ENCODE peak calls at places on chromosomes 5 and 9, in six cellular contexts. One of them, this sample, is unnamed.

GRCh38 chr9:114038724-114039313 is 39.3 kb downstream of the AMBP start:
- DNase-seq in sigmoid colon: no peak
- DNase-seq in thoracic aorta: no peak
- DNase-seq in IMR-90: no peak
- DNase-seq in nephron progenitor cell: no peak
- DNase-seq in neural crest cell: no peak
- DNase-seq in this sample: no peak

GRCh38 chr9:86413966-86414880 is 60.0 kb upstream of the TUT7 start:
- DNase-seq in sigmoid colon: no peak
- DNase-seq in thoracic aorta: no peak
- DNase-seq in IMR-90: peak; percentile 50
- DNase-seq in nephron progenitor cell: no peak
- DNase-seq in neural crest cell: no peak
- DNase-seq in this sample: peak; percentile 71

GRCh38 chr5:96096724-96097123 is 135.1 kb upstream of the ELL2 start:
- DNase-seq in sigmoid colon: no peak
- DNase-seq in thoracic aorta: no peak
- DNase-seq in IMR-90: no peak
- DNase-seq in nephron progenitor cell: no peak
- DNase-seq in neural crest cell: no peak
- DNase-seq in this sample: peak; percentile 19

GRCh38 chr9:32378993-32379729 is 5.3 kb upstream of the ACO1 start:
- DNase-seq in sigmoid colon: no peak
- DNase-seq in thoracic aorta: no peak
- DNase-seq in IMR-90: peak; percentile 85
- DNase-seq in nephron progenitor cell: peak; percentile 33
- DNase-seq in neural crest cell: peak; percentile 36
- DNase-seq in this sample: peak; percentile 90

GRCh38 chr9:101880846-101881245 is 142.4 kb upstream of the GRIN3A start:
- DNase-seq in sigmoid colon: no peak
- DNase-seq in thoracic aorta: no peak
- DNase-seq in IMR-90: no peak
- DNase-seq in nephron progenitor cell: no peak
- DNase-seq in neural crest cell: no peak
- DNase-seq in this sample: no peak

GRCh38 chr5:1320436-1321344 is 24.2 kb downstream of the CLPTM1L start:
- DNase-seq in sigmoid colon: peak; percentile 47
- DNase-seq in thoracic aorta: no peak
- DNase-seq in IMR-90: no peak
- DNase-seq in nephron progenitor cell: no peak
- DNase-seq in neural crest cell: no peak
- DNase-seq in this sample: no peak

GRCh38 chr5:178203670-178204204 is 596 bp upstream of the HNRNPAB start:
- DNase-seq in sigmoid colon: no peak
- DNase-seq in thoracic aorta: no peak
- DNase-seq in IMR-90: no peak
- DNase-seq in nephron progenitor cell: no peak
- DNase-seq in neural crest cell: no peak
- DNase-seq in this sample: no peak

GRCh38 chr9:18920141-18920611 is 112.8 kb downstream of the SAXO1 start:
- DNase-seq in sigmoid colon: no peak
- DNase-seq in thoracic aorta: no peak
- DNase-seq in IMR-90: no peak
- DNase-seq in nephron progenitor cell: no peak
- DNase-seq in neural crest cell: no peak
- DNase-seq in this sample: peak; percentile 75

GRCh38 chr5:96997265-96997859 is 61.5 kb downstream of the LNPEP start:
- DNase-seq in sigmoid colon: no peak
- DNase-seq in thoracic aorta: no peak
- DNase-seq in IMR-90: peak; percentile 63
- DNase-seq in nephron progenitor cell: peak; percentile 8
- DNase-seq in neural crest cell: no peak
- DNase-seq in this sample: peak; percentile 74

GRCh38 chr9:123391946-123392345 is 35.9 kb downstream of the CRB2 start:
- DNase-seq in sigmoid colon: no peak
- DNase-seq in thoracic aorta: no peak
- DNase-seq in IMR-90: no peak
- DNase-seq in nephron progenitor cell: no peak
- DNase-seq in neural crest cell: no peak
- DNase-seq in this sample: no peak

GRCh38 chr5:123755587-123756324 is 243.8 kb downstream of the CSNK1G3 start:
- DNase-seq in sigmoid colon: no peak
- DNase-seq in thoracic aorta: no peak
- DNase-seq in IMR-90: peak; percentile 90
- DNase-seq in nephron progenitor cell: no peak
- DNase-seq in neural crest cell: no peak
- DNase-seq in this sample: peak; percentile 79

GRCh38 chr9:35906923-35907699 is 1.1 kb downstream of the HRCT1 start:
- DNase-seq in sigmoid colon: peak; percentile 93
- DNase-seq in thoracic aorta: no peak
- DNase-seq in IMR-90: peak; percentile 75
- DNase-seq in nephron progenitor cell: no peak
- DNase-seq in neural crest cell: no peak
- DNase-seq in this sample: peak; percentile 91

GRCh38 chr9:33354651-33355211 is 47.6 kb downstream of the AQP7 start:
- DNase-seq in sigmoid colon: no peak
- DNase-seq in thoracic aorta: no peak
- DNase-seq in IMR-90: peak; percentile 92
- DNase-seq in nephron progenitor cell: no peak
- DNase-seq in neural crest cell: no peak
- DNase-seq in this sample: peak; percentile 94

GRCh38 chr5:177501874-177502678 is 4.7 kb upstream of the PDLIM7 start:
- DNase-seq in sigmoid colon: no peak
- DNase-seq in thoracic aorta: no peak
- DNase-seq in IMR-90: no peak
- DNase-seq in nephron progenitor cell: no peak
- DNase-seq in neural crest cell: no peak
- DNase-seq in this sample: no peak

GRCh38 chr9:94746541-94747505 is 20.3 kb downstream of the AOPEP start:
- DNase-seq in sigmoid colon: no peak
- DNase-seq in thoracic aorta: no peak
- DNase-seq in IMR-90: no peak
- DNase-seq in nephron progenitor cell: no peak
- DNase-seq in neural crest cell: no peak
- DNase-seq in this sample: no peak

GRCh38 chr9:38107811-38108304 is 38.8 kb upstream of the SHB start:
- DNase-seq in sigmoid colon: no peak
- DNase-seq in thoracic aorta: no peak
- DNase-seq in IMR-90: no peak
- DNase-seq in nephron progenitor cell: peak; percentile 13
- DNase-seq in neural crest cell: no peak
- DNase-seq in this sample: peak; percentile 9

GRCh38 chr9:38084556-38084880 is 15.5 kb upstream of the SHB start:
- DNase-seq in sigmoid colon: peak; percentile 69
- DNase-seq in thoracic aorta: no peak
- DNase-seq in IMR-90: no peak
- DNase-seq in nephron progenitor cell: no peak
- DNase-seq in neural crest cell: no peak
- DNase-seq in this sample: no peak

DNA sequence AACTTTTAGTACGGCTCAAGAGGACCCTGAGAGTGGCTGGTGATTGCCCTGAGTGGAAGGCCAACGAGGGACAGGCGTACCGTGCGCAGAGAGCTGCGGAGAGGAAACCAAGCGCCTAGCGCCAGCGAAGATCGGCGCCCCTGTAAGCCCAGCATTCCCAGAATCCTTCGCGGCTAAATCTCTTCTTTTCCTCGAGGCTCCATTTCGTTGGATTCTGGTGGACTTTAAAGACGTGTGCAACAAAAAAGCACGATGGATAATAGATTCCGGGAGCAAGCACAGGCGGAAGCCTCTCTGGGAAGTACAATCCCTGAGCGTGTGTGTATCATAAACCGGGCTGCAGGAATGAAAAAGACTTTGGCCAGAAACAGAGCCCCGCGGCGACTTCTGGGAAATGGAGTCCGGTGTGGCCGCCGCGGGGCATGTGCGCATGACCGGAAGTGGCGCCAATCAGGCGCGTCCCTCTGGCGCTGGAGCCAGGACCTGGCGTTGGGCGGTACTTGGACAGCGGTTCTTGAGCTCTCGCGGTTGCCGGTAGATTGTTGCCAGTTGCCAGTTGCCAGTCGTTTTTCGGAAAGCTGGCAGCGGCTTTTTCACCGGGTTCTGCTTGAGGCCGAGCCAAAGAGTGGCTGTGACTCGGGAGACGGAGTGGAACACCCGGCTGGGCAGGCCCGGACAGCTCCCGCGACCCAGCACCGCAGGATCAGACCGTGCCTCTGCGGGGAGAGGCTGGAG is at the start of gene ZNF79:
- DNase-seq in sigmoid colon: peak; percentile 97
- DNase-seq in thoracic aorta: peak; percentile 76
- DNase-seq in IMR-90: peak; percentile 88
- DNase-seq in nephron progenitor cell: peak; percentile 95
- DNase-seq in neural crest cell: peak; percentile 91
- DNase-seq in this sample: peak; percentile 91
- TF ChIP-seq CTCF in sigmoid colon: no peak
- TF ChIP-seq CTCF in thoracic aorta: no peak
- TF ChIP-seq CTCF in IMR-90: no peak
- TF ChIP-seq CTCF in nephron progenitor cell: no peak
- TF ChIP-seq CTCF in neural crest cell: peak; percentile 11
- TF ChIP-seq CTCF in this sample: no peak

DNA sequence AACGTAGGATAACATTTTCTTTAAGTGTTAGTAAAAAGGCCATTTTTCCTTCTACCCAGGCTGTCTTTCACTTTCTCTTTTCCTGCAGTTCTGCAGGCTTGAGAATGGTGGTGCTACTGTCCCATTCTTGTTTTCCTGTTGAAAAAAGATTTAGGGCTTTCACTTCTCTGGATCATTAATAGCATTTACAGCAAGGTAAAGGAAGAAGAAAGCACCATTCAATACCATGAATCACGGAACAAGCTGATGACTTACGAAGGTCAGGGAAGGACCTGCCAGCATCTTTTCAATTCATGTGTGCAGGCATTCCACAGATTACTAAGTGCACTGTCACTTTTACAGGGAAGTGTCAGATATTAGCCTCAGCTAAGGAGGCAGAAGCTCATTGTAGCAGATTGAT is 292.8 kb downstream of the YTHDC2 start:
- DNase-seq in sigmoid colon: no peak
- DNase-seq in thoracic aorta: no peak
- DNase-seq in IMR-90: peak; percentile 34
- DNase-seq in nephron progenitor cell: no peak
- DNase-seq in neural crest cell: no peak
- DNase-seq in this sample: peak; percentile 2
- TF ChIP-seq CTCF in sigmoid colon: peak; percentile 27
- TF ChIP-seq CTCF in thoracic aorta: no peak
- TF ChIP-seq CTCF in IMR-90: peak; percentile 54
- TF ChIP-seq CTCF in nephron progenitor cell: peak; percentile 45
- TF ChIP-seq CTCF in neural crest cell: peak; percentile 71
- TF ChIP-seq CTCF in this sample: peak; percentile 29

GRCh38 chr5:34657550-34657921 is 1.4 kb downstream of the RAI14 start:
- DNase-seq in sigmoid colon: peak; percentile 68
- DNase-seq in thoracic aorta: no peak
- DNase-seq in IMR-90: peak; percentile 42
- DNase-seq in nephron progenitor cell: peak; percentile 50
- DNase-seq in neural crest cell: peak; percentile 22
- DNase-seq in this sample: peak; percentile 63

GRCh38 chr5:34658023-34658422 is 1.9 kb downstream of the RAI14 start:
- DNase-seq in sigmoid colon: no peak
- DNase-seq in thoracic aorta: no peak
- DNase-seq in IMR-90: peak; percentile 66
- DNase-seq in nephron progenitor cell: no peak
- DNase-seq in neural crest cell: no peak
- DNase-seq in this sample: peak; percentile 36

GRCh38 chr5:34655354-34655991 is 655 bp upstream of the RAI14 start:
- DNase-seq in sigmoid colon: peak; percentile 83
- DNase-seq in thoracic aorta: no peak
- DNase-seq in IMR-90: peak; percentile 90
- DNase-seq in nephron progenitor cell: peak; percentile 32
- DNase-seq in neural crest cell: peak; percentile 14
- DNase-seq in this sample: peak; percentile 79

GRCh38 chr5:34656700-34657549 is 797 bp downstream of the RAI14 start:
- DNase-seq in sigmoid colon: peak; percentile 71
- DNase-seq in thoracic aorta: no peak
- DNase-seq in IMR-90: no peak
- DNase-seq in nephron progenitor cell: peak; percentile 45
- DNase-seq in neural crest cell: peak; percentile 18
- DNase-seq in this sample: peak; percentile 17

DNA sequence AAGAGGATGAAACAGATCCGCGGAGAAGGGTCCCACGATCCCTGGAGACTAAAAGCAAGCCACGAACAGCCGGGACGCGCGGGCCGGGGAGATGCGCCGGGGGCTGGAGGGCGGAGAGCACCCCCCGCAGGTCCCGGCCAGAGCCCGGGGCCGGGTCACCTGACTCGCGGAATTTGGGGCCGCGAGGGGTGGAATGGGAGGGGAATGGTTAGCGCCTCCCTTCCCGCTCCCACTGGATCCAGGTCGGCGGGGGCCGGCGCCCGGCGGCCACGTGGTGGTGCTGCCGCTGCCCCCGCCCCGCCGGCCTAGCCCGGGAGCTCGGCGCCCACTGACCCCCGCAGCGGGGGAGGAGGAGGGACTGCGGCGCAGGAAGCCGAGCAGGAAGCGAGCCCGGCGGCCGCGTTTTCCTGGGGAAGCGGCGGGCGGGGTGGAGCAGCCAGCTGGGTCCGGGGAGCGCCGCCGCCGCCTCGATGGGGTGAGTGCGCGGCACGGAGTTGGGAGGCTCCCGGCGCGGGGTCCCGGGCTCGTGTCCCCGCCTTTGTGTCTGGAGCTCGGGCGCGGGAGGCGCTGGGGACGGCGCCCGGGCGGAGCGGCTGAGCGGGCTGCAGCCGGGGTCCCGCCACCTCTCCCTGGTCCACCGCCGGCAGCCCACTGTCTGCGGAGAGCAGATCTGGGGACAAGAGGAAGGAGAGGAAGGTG is at the start of gene RAI14:
- DNase-seq in sigmoid colon: peak; percentile 94
- DNase-seq in thoracic aorta: no peak
- DNase-seq in IMR-90: peak; percentile 85
- DNase-seq in nephron progenitor cell: peak; percentile 85
- DNase-seq in neural crest cell: peak; percentile 58
- DNase-seq in this sample: peak; percentile 76
- TF ChIP-seq CTCF in sigmoid colon: no peak
- TF ChIP-seq CTCF in thoracic aorta: peak; percentile 15
- TF ChIP-seq CTCF in IMR-90: peak; percentile 21
- TF ChIP-seq CTCF in nephron progenitor cell: no peak
- TF ChIP-seq CTCF in neural crest cell: no peak
- TF ChIP-seq CTCF in this sample: no peak

GRCh38 chr9:93479726-93480125 is 26.3 kb upstream of the FAM120AOS start:
- DNase-seq in sigmoid colon: no peak
- DNase-seq in thoracic aorta: no peak
- DNase-seq in IMR-90: peak; percentile 17
- DNase-seq in nephron progenitor cell: no peak
- DNase-seq in neural crest cell: no peak
- DNase-seq in this sample: peak; percentile 47

GRCh38 chr9:93483497-93483896 is 30.1 kb upstream of the FAM120AOS start:
- DNase-seq in sigmoid colon: no peak
- DNase-seq in thoracic aorta: no peak
- DNase-seq in IMR-90: no peak
- DNase-seq in nephron progenitor cell: no peak
- DNase-seq in neural crest cell: no peak
- DNase-seq in this sample: no peak

GRCh38 chr9:93480262-93480661 is 26.9 kb upstream of the FAM120AOS start:
- DNase-seq in sigmoid colon: no peak
- DNase-seq in thoracic aorta: no peak
- DNase-seq in IMR-90: no peak
- DNase-seq in nephron progenitor cell: no peak
- DNase-seq in neural crest cell: no peak
- DNase-seq in this sample: no peak

GRCh38 chr9:93477397-93477796 is 24.0 kb upstream of the FAM120AOS start:
- DNase-seq in sigmoid colon: no peak
- DNase-seq in thoracic aorta: no peak
- DNase-seq in IMR-90: no peak
- DNase-seq in nephron progenitor cell: no peak
- DNase-seq in neural crest cell: no peak
- DNase-seq in this sample: no peak

GRCh38 chr9:93480728-93481324 is 27.4 kb upstream of the FAM120AOS start:
- DNase-seq in sigmoid colon: no peak
- DNase-seq in thoracic aorta: no peak
- DNase-seq in IMR-90: no peak
- DNase-seq in nephron progenitor cell: no peak
- DNase-seq in neural crest cell: no peak
- DNase-seq in this sample: no peak
- TF ChIP-seq CTCF in sigmoid colon: no peak
- TF ChIP-seq CTCF in thoracic aorta: no peak
- TF ChIP-seq CTCF in IMR-90: no peak
- TF ChIP-seq CTCF in nephron progenitor cell: no peak
- TF ChIP-seq CTCF in neural crest cell: peak; percentile 32
- TF ChIP-seq CTCF in this sample: no peak